ENCODE peak calls at places on chromosomes 4 and X, in four cellular contexts. One of them, this sample, is unnamed.

GRCh38 chr4:151864068-151864467 is 103.3 kb upstream of the GATB start:
- DNase-seq in GM12892: no peak
- DNase-seq in natural killer cell treated with Interleukin-12 subunit alpha and Interleukin-12 subunit beta and Interleukin-15 and Interleukin-18, amount 100 ng/mL, for 72 hours: no peak
- DNase-seq in neural crest cell: no peak
- DNase-seq in this sample: no peak

GRCh38 chr4:39043058-39043696 is 11.0 kb upstream of the TMEM156 start:
- DNase-seq in natural killer cell treated with Interleukin-12 subunit alpha and Interleukin-12 subunit beta and Interleukin-15 and Interleukin-18, amount 100 ng/mL, for 72 hours: no peak
- DNase-seq in GM12892: no peak
- DNase-seq in neural crest cell: no peak
- DNase-seq in this sample: no peak

GRCh38 chr4:26252349-26252748 is 68.5 kb upstream of the RBPJ start:
- DNase-seq in neural crest cell: no peak
- DNase-seq in natural killer cell treated with Interleukin-12 subunit alpha and Interleukin-12 subunit beta and Interleukin-15 and Interleukin-18, amount 100 ng/mL, for 72 hours: no peak
- DNase-seq in GM12892: no peak
- DNase-seq in this sample: no peak

GRCh38 chr4:52718123-52718522 is 33.1 kb downstream of the ERVMER34-1 start:
- DNase-seq in neural crest cell: no peak
- DNase-seq in GM12892: no peak
- DNase-seq in natural killer cell treated with Interleukin-12 subunit alpha and Interleukin-12 subunit beta and Interleukin-15 and Interleukin-18, amount 100 ng/mL, for 72 hours: no peak
- DNase-seq in this sample: no peak

GRCh38 chr4:56990109-56990508 is 11.4 kb downstream of the POLR2B start:
- DNase-seq in neural crest cell: no peak
- DNase-seq in natural killer cell treated with Interleukin-12 subunit alpha and Interleukin-12 subunit beta and Interleukin-15 and Interleukin-18, amount 100 ng/mL, for 72 hours: no peak
- DNase-seq in GM12892: no peak
- DNase-seq in this sample: no peak

GRCh38 chrX:22090181-22090580 is 58.1 kb downstream of the PHEX start:
- DNase-seq in natural killer cell treated with Interleukin-12 subunit alpha and Interleukin-12 subunit beta and Interleukin-15 and Interleukin-18, amount 100 ng/mL, for 72 hours: no peak
- DNase-seq in GM12892: no peak
- DNase-seq in neural crest cell: no peak
- DNase-seq in this sample: no peak

GRCh38 chr4:77268108-77268507 is 111.1 kb downstream of the CCNG2 start:
- DNase-seq in natural killer cell treated with Interleukin-12 subunit alpha and Interleukin-12 subunit beta and Interleukin-15 and Interleukin-18, amount 100 ng/mL, for 72 hours: no peak
- DNase-seq in GM12892: no peak
- DNase-seq in neural crest cell: no peak
- DNase-seq in this sample: no peak

GRCh38 chrX:45472968-45473367 is 272.3 kb upstream of the DIPK2B start:
- DNase-seq in natural killer cell treated with Interleukin-12 subunit alpha and Interleukin-12 subunit beta and Interleukin-15 and Interleukin-18, amount 100 ng/mL, for 72 hours: no peak
- DNase-seq in neural crest cell: no peak
- DNase-seq in GM12892: no peak
- DNase-seq in this sample: no peak

GRCh38 chrX:140664939-140665338 is 44.6 kb upstream of the LINC00632 start:
- DNase-seq in neural crest cell: no peak
- DNase-seq in natural killer cell treated with Interleukin-12 subunit alpha and Interleukin-12 subunit beta and Interleukin-15 and Interleukin-18, amount 100 ng/mL, for 72 hours: no peak
- DNase-seq in GM12892: no peak
- DNase-seq in this sample: no peak

GRCh38 chr4:123127218-123127617 is 204.8 kb upstream of the NUDT6 start:
- DNase-seq in neural crest cell: no peak
- DNase-seq in natural killer cell treated with Interleukin-12 subunit alpha and Interleukin-12 subunit beta and Interleukin-15 and Interleukin-18, amount 100 ng/mL, for 72 hours: no peak
- DNase-seq in GM12892: no peak
- DNase-seq in this sample: no peak

GRCh38 chr4:73583661-73584060 is 36.6 kb downstream of the RASSF6 start:
- DNase-seq in neural crest cell: no peak
- DNase-seq in GM12892: no peak
- DNase-seq in natural killer cell treated with Interleukin-12 subunit alpha and Interleukin-12 subunit beta and Interleukin-15 and Interleukin-18, amount 100 ng/mL, for 72 hours: no peak
- DNase-seq in this sample: no peak

GRCh38 chrX:2928583-2929434 is at the start of gene ARSD:
- DNase-seq in GM12892: peak
- DNase-seq in neural crest cell: peak
- DNase-seq in natural killer cell treated with Interleukin-12 subunit alpha and Interleukin-12 subunit beta and Interleukin-15 and Interleukin-18, amount 100 ng/mL, for 72 hours: peak
- DNase-seq in this sample: peak

GRCh38 chr4:7540216-7540615 is 105.5 kb upstream of the PSAPL1 start:
- DNase-seq in GM12892: no peak
- DNase-seq in natural killer cell treated with Interleukin-12 subunit alpha and Interleukin-12 subunit beta and Interleukin-15 and Interleukin-18, amount 100 ng/mL, for 72 hours: no peak
- DNase-seq in neural crest cell: no peak
- DNase-seq in this sample: no peak

GRCh38 chr4:11774346-11774745 is 345.7 kb upstream of the HS3ST1 start:
- DNase-seq in neural crest cell: no peak
- DNase-seq in GM12892: no peak
- DNase-seq in natural killer cell treated with Interleukin-12 subunit alpha and Interleukin-12 subunit beta and Interleukin-15 and Interleukin-18, amount 100 ng/mL, for 72 hours: no peak
- DNase-seq in this sample: no peak

GRCh38 chr4:172706000-172706399 is 462.6 kb upstream of the GALNT7 start:
- DNase-seq in neural crest cell: no peak
- DNase-seq in GM12892: no peak
- DNase-seq in natural killer cell treated with Interleukin-12 subunit alpha and Interleukin-12 subunit beta and Interleukin-15 and Interleukin-18, amount 100 ng/mL, for 72 hours: no peak
- DNase-seq in this sample: no peak

GRCh38 chr4:125323547-125324100 is 8.9 kb downstream of the FAT4 start:
- DNase-seq in GM12892: no peak
- DNase-seq in neural crest cell: no peak
- DNase-seq in natural killer cell treated with Interleukin-12 subunit alpha and Interleukin-12 subunit beta and Interleukin-15 and Interleukin-18, amount 100 ng/mL, for 72 hours: no peak
- DNase-seq in this sample: no peak

GRCh38 chr4:42610941-42611340 is 46.0 kb downstream of the ATP8A1 start:
- DNase-seq in GM12892: no peak
- DNase-seq in neural crest cell: no peak
- DNase-seq in natural killer cell treated with Interleukin-12 subunit alpha and Interleukin-12 subunit beta and Interleukin-15 and Interleukin-18, amount 100 ng/mL, for 72 hours: no peak
- DNase-seq in this sample: no peak

GRCh38 chr4:19987746-19988145 is 264.0 kb upstream of the SLIT2 start:
- DNase-seq in GM12892: no peak
- DNase-seq in neural crest cell: no peak
- DNase-seq in natural killer cell treated with Interleukin-12 subunit alpha and Interleukin-12 subunit beta and Interleukin-15 and Interleukin-18, amount 100 ng/mL, for 72 hours: no peak
- DNase-seq in this sample: no peak

GRCh38 chr4:139556735-139557505 is 901 bp upstream of the SETD7 start:
- DNase-seq in natural killer cell treated with Interleukin-12 subunit alpha and Interleukin-12 subunit beta and Interleukin-15 and Interleukin-18, amount 100 ng/mL, for 72 hours: no peak
- DNase-seq in neural crest cell: peak
- DNase-seq in GM12892: peak
- DNase-seq in this sample: peak

GRCh38 chr4:185640809-185641675 is 105.7 kb upstream of the PDLIM3 start:
- DNase-seq in GM12892: no peak
- DNase-seq in natural killer cell treated with Interleukin-12 subunit alpha and Interleukin-12 subunit beta and Interleukin-15 and Interleukin-18, amount 100 ng/mL, for 72 hours: no peak
- DNase-seq in neural crest cell: no peak
- DNase-seq in this sample: no peak

GRCh38 chrX:31153475-31154047 is 81.7 kb upstream of the FTHL17 start:
- DNase-seq in natural killer cell treated with Interleukin-12 subunit alpha and Interleukin-12 subunit beta and Interleukin-15 and Interleukin-18, amount 100 ng/mL, for 72 hours: no peak
- DNase-seq in neural crest cell: no peak
- DNase-seq in GM12892: no peak
- DNase-seq in this sample: no peak

GRCh38 chr4:121736735-121737351 is 28.1 kb downstream of the SMIM43 start:
- DNase-seq in natural killer cell treated with Interleukin-12 subunit alpha and Interleukin-12 subunit beta and Interleukin-15 and Interleukin-18, amount 100 ng/mL, for 72 hours: no peak
- DNase-seq in GM12892: no peak
- DNase-seq in neural crest cell: peak
- DNase-seq in this sample: no peak